ENCODE peak calls at places on chromosomes 2 and 18, in five cellular contexts. One of them, this sample, is unnamed.

GRCh38 chr2:221997683-221998082 is 301.1 kb downstream of the PAX3 start:
- DNase-seq in progenitor cell of endocrine pancreas: no peak
- DNase-seq in cardiac muscle cell: no peak
- DNase-seq in Peyer's patch: no peak
- DNase-seq in hepatocyte: no peak
- DNase-seq in this sample: no peak

GRCh38 chr2:7915302-7916200 is 766.3 kb upstream of the ID2 start:
- DNase-seq in progenitor cell of endocrine pancreas: no peak
- DNase-seq in cardiac muscle cell: peak; percentile 25
- DNase-seq in Peyer's patch: no peak
- DNase-seq in hepatocyte: peak; percentile 13
- DNase-seq in this sample: no peak

GRCh38 chr2:209141142-209141541 is 282.7 kb upstream of the MAP2 start:
- DNase-seq in progenitor cell of endocrine pancreas: no peak
- DNase-seq in cardiac muscle cell: no peak
- DNase-seq in Peyer's patch: no peak
- DNase-seq in hepatocyte: no peak
- DNase-seq in this sample: no peak

GRCh38 chr18:6249110-6249680 is 165.5 kb downstream of the L3MBTL4 start:
- DNase-seq in progenitor cell of endocrine pancreas: no peak
- DNase-seq in cardiac muscle cell: no peak
- DNase-seq in Peyer's patch: no peak
- DNase-seq in hepatocyte: no peak
- DNase-seq in this sample: no peak

GRCh38 chr18:65735166-65735565 is 15.6 kb upstream of the CDH7 start:
- DNase-seq in progenitor cell of endocrine pancreas: no peak
- DNase-seq in cardiac muscle cell: no peak
- DNase-seq in Peyer's patch: no peak
- DNase-seq in hepatocyte: no peak
- DNase-seq in this sample: no peak

GRCh38 chr2:9800975-9801723 is 42.1 kb upstream of the TAF1B start:
- DNase-seq in progenitor cell of endocrine pancreas: no peak
- DNase-seq in cardiac muscle cell: no peak
- DNase-seq in Peyer's patch: peak; percentile 65
- DNase-seq in hepatocyte: no peak
- DNase-seq in this sample: no peak

GRCh38 chr2:45685299-45685698 is 33.8 kb downstream of the PRKCE start:
- DNase-seq in progenitor cell of endocrine pancreas: no peak
- DNase-seq in cardiac muscle cell: no peak
- DNase-seq in Peyer's patch: no peak
- DNase-seq in hepatocyte: no peak
- DNase-seq in this sample: no peak

GRCh38 chr2:47237375-47238357 is 82.6 kb upstream of the STPG4 start:
- DNase-seq in progenitor cell of endocrine pancreas: no peak
- DNase-seq in cardiac muscle cell: no peak
- DNase-seq in Peyer's patch: no peak
- DNase-seq in hepatocyte: peak; percentile 6
- DNase-seq in this sample: no peak

GRCh38 chr18:55465313-55465712 is 122.7 kb downstream of the TCF4 start:
- DNase-seq in progenitor cell of endocrine pancreas: no peak
- DNase-seq in cardiac muscle cell: no peak
- DNase-seq in Peyer's patch: no peak
- DNase-seq in hepatocyte: no peak
- DNase-seq in this sample: no peak

GRCh38 chr2:180872256-180872655 is 108.1 kb upstream of the UBE2E3 start:
- DNase-seq in progenitor cell of endocrine pancreas: no peak
- DNase-seq in cardiac muscle cell: no peak
- DNase-seq in Peyer's patch: no peak
- DNase-seq in hepatocyte: no peak
- DNase-seq in this sample: no peak

GRCh38 chr2:126761981-126762878 is 106.3 kb downstream of the GYPC start:
- DNase-seq in progenitor cell of endocrine pancreas: no peak
- DNase-seq in cardiac muscle cell: no peak
- DNase-seq in Peyer's patch: peak; percentile 44
- DNase-seq in hepatocyte: no peak
- DNase-seq in this sample: no peak

GRCh38 chr2:68837164-68837860 is 33.9 kb downstream of the BMP10 start:
- DNase-seq in progenitor cell of endocrine pancreas: peak; percentile 49
- DNase-seq in cardiac muscle cell: peak; percentile 77
- DNase-seq in Peyer's patch: peak; percentile 91
- DNase-seq in hepatocyte: peak; percentile 75
- DNase-seq in this sample: peak; percentile 84

GRCh38 chr2:46887028-46887885 is 28.3 kb downstream of the MCFD2 start:
- DNase-seq in progenitor cell of endocrine pancreas: no peak
- DNase-seq in cardiac muscle cell: no peak
- DNase-seq in Peyer's patch: peak; percentile 5
- DNase-seq in hepatocyte: no peak
- DNase-seq in this sample: no peak

GRCh38 chr2:29146197-29146596 is 31.0 kb downstream of the CLIP4 start:
- DNase-seq in progenitor cell of endocrine pancreas: no peak
- DNase-seq in cardiac muscle cell: no peak
- DNase-seq in Peyer's patch: no peak
- DNase-seq in hepatocyte: no peak
- DNase-seq in this sample: no peak

GRCh38 chr2:187459242-187459641 is 11.2 kb upstream of the CALCRL start:
- DNase-seq in progenitor cell of endocrine pancreas: no peak
- DNase-seq in cardiac muscle cell: no peak
- DNase-seq in Peyer's patch: no peak
- DNase-seq in hepatocyte: no peak
- DNase-seq in this sample: no peak

GRCh38 chr2:219186754-219187456 is 8.8 kb downstream of the RETREG2 start:
- DNase-seq in progenitor cell of endocrine pancreas: no peak
- DNase-seq in cardiac muscle cell: no peak
- DNase-seq in Peyer's patch: peak; percentile 19
- DNase-seq in hepatocyte: no peak
- DNase-seq in this sample: no peak

GRCh38 chr2:108570416-108570815 is 36.1 kb downstream of the LIMS1 start:
- DNase-seq in progenitor cell of endocrine pancreas: no peak
- DNase-seq in cardiac muscle cell: no peak
- DNase-seq in Peyer's patch: no peak
- DNase-seq in hepatocyte: peak; percentile 60
- DNase-seq in this sample: no peak

GRCh38 chr18:28177828-28178635 is 1.1 kb upstream of the CDH2 start:
- DNase-seq in progenitor cell of endocrine pancreas: peak; percentile 78
- DNase-seq in cardiac muscle cell: peak; percentile 89
- DNase-seq in Peyer's patch: no peak
- DNase-seq in hepatocyte: peak; percentile 82
- DNase-seq in this sample: peak; percentile 79

GRCh38 chr18:61765097-61765496 is 127.7 kb downstream of the RNF152 start:
- DNase-seq in progenitor cell of endocrine pancreas: no peak
- DNase-seq in cardiac muscle cell: peak; percentile 56
- DNase-seq in Peyer's patch: no peak
- DNase-seq in hepatocyte: no peak
- DNase-seq in this sample: no peak

GRCh38 chr2:237345891-237346640 is 67.9 kb downstream of the COL6A3 start:
- DNase-seq in progenitor cell of endocrine pancreas: no peak
- DNase-seq in cardiac muscle cell: no peak
- DNase-seq in Peyer's patch: no peak
- DNase-seq in hepatocyte: no peak
- DNase-seq in this sample: no peak

DNA sequence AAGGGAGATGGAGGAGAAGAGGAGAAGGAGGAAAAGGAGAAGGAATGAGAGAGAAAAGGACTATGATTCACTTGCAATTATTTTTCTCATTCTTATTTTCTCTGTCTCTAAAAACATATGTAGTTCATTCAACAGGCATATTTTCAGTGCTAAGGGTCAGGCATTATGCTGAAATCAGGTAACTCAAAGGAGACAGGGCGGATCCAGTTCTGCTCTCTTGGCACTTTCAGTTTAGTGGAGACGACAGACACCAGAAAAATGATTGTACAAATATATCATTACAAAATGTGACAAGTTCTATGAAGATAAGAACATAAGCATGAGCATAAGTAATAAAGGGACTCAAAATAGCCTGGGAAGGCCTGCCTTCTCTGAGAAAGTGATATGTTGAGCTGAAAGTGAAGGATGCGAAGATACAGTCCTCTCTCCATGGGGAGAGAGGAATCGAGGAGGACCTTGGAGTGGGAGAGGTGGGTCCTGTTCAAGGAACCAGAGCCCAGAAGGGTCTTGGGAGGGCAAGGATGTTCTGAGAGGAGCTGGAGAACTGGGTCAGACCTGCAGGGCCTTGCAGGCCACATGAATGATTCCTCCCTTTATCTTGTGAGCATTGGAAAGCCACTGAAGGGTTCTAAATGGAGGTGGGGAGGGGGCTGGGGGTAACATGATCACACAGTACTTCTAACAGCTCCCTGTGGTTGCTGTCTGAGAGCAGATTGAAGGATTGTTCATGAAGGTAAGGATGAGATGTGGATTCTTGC is 58.6 kb upstream of the TMEM17 start:
- DNase-seq in progenitor cell of endocrine pancreas: no peak
- DNase-seq in cardiac muscle cell: no peak
- DNase-seq in Peyer's patch: no peak
- DNase-seq in hepatocyte: no peak
- DNase-seq in this sample: no peak
- TF ChIP-seq CTCF in progenitor cell of endocrine pancreas: no peak
- TF ChIP-seq CTCF in cardiac muscle cell: no peak
- TF ChIP-seq CTCF in Peyer's patch: no peak
- TF ChIP-seq CTCF in hepatocyte: no peak
- TF ChIP-seq CTCF in this sample: no peak

GRCh38 chr2:60976875-60977561 is 40.5 kb upstream of the PEX13 start:
- DNase-seq in progenitor cell of endocrine pancreas: no peak
- DNase-seq in cardiac muscle cell: no peak
- DNase-seq in Peyer's patch: no peak
- DNase-seq in hepatocyte: no peak
- DNase-seq in this sample: no peak

GRCh38 chr2:60977562-60977895 is 40.0 kb upstream of the PEX13 start:
- DNase-seq in progenitor cell of endocrine pancreas: no peak
- DNase-seq in cardiac muscle cell: no peak
- DNase-seq in Peyer's patch: no peak
- DNase-seq in hepatocyte: no peak
- DNase-seq in this sample: no peak

GRCh38 chr2:60973705-60974104 is 43.8 kb upstream of the PEX13 start:
- DNase-seq in progenitor cell of endocrine pancreas: no peak
- DNase-seq in cardiac muscle cell: no peak
- DNase-seq in Peyer's patch: no peak
- DNase-seq in hepatocyte: no peak
- DNase-seq in this sample: no peak

GRCh38 chr2:60974652-60975051 is 42.9 kb upstream of the PEX13 start:
- DNase-seq in progenitor cell of endocrine pancreas: no peak
- DNase-seq in cardiac muscle cell: no peak
- DNase-seq in Peyer's patch: no peak
- DNase-seq in hepatocyte: no peak
- DNase-seq in this sample: no peak

DNA sequence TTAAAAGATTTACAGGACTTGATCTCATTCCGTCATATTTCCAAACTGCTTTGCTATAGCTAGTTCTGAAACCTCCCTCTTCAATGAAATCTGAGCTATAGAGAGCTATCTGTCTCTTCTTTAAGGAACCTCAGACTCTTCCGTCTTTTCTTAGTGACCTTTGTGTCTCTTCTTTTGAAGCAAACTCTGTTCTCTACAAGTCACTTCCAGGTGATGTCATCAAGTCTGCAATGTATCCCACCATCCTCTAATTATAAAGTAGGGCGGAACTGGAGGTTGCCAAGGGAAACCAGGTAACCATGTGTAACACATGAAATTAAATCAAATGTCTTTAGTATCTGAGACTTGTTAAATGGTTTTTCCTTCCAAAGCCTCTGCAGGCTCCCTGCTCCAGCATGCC is 41.2 kb upstream of the PEX13 start:
- DNase-seq in progenitor cell of endocrine pancreas: no peak
- DNase-seq in cardiac muscle cell: no peak
- DNase-seq in Peyer's patch: no peak
- DNase-seq in hepatocyte: no peak
- DNase-seq in this sample: no peak
- TF ChIP-seq CTCF in progenitor cell of endocrine pancreas: no peak
- TF ChIP-seq CTCF in cardiac muscle cell: no peak
- TF ChIP-seq CTCF in Peyer's patch: no peak
- TF ChIP-seq CTCF in hepatocyte: no peak
- TF ChIP-seq CTCF in this sample: no peak

DNA sequence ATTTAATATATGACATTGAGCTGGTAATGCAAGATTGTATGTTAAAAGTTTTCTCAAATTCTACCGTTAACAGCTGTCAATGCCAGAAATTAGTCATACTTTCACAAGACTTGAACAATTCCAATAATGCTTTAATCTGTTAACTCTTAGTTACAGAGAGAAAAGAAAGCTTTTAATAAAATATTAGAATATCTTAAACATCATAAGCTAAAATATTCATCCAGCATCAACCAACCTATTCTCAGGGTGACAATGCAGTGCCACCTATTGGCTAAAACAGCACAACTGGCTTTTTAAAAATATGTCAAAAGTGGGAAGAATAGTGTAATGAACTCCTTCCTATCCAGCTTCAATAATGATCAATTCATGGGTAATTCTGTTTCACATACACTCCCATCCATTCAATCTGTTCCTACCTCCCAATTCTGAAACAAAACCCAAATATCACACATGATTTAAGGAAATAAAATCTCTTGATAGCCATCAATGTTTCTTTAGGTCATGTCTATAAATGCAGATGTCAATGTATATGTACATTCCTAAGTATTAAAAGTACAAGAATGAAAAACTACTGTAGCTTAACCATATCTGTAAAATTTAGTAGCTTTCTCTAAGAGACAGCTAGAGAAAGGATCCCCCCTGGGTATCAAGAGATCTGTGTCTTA is 79.8 kb upstream of the CCDC141 start:
- DNase-seq in progenitor cell of endocrine pancreas: no peak
- DNase-seq in cardiac muscle cell: peak; percentile 19
- DNase-seq in Peyer's patch: no peak
- DNase-seq in hepatocyte: peak; percentile 12
- DNase-seq in this sample: no peak
- TF ChIP-seq CTCF in progenitor cell of endocrine pancreas: peak; percentile 66
- TF ChIP-seq CTCF in cardiac muscle cell: peak; percentile 69
- TF ChIP-seq CTCF in Peyer's patch: peak; percentile 51
- TF ChIP-seq CTCF in hepatocyte: peak; percentile 66
- TF ChIP-seq CTCF in this sample: no peak

GRCh38 chr2:174527959-174528358 is 41.1 kb upstream of the GPR155 start:
- DNase-seq in progenitor cell of endocrine pancreas: no peak
- DNase-seq in cardiac muscle cell: no peak
- DNase-seq in Peyer's patch: no peak
- DNase-seq in hepatocyte: no peak
- DNase-seq in this sample: no peak

GRCh38 chr2:174518397-174518796 is 31.6 kb upstream of the GPR155 start:
- DNase-seq in progenitor cell of endocrine pancreas: no peak
- DNase-seq in cardiac muscle cell: no peak
- DNase-seq in Peyer's patch: no peak
- DNase-seq in hepatocyte: no peak
- DNase-seq in this sample: no peak

GRCh38 chr2:174527101-174527721 is 40.4 kb upstream of the GPR155 start:
- DNase-seq in progenitor cell of endocrine pancreas: no peak
- DNase-seq in cardiac muscle cell: no peak
- DNase-seq in Peyer's patch: no peak
- DNase-seq in hepatocyte: no peak
- DNase-seq in this sample: no peak

GRCh38 chr2:174524525-174524924 is 37.7 kb upstream of the GPR155 start:
- DNase-seq in progenitor cell of endocrine pancreas: no peak
- DNase-seq in cardiac muscle cell: no peak
- DNase-seq in Peyer's patch: no peak
- DNase-seq in hepatocyte: no peak
- DNase-seq in this sample: no peak

DNA sequence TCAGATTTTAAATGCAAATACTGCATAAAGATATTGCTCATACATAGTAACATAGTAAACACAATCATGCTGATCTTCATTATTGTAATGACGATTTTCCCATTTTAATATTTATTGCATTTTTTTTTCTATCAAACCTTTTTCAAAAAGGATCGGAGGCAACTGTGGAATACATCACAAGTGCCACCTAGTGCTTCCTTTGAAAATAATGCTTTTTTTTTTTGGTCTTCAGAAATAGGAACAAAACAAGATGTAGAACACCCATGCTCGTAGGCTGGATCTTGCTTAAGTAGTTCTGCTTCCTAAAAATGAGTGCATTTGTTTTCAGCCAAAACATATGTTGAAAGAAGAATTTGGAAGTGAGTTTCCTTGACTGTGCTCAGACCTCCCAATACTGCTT is 35.7 kb upstream of the GPR155 start:
- DNase-seq in progenitor cell of endocrine pancreas: no peak
- DNase-seq in cardiac muscle cell: no peak
- DNase-seq in Peyer's patch: no peak
- DNase-seq in hepatocyte: no peak
- DNase-seq in this sample: no peak
- TF ChIP-seq CTCF in progenitor cell of endocrine pancreas: peak; percentile 35
- TF ChIP-seq CTCF in cardiac muscle cell: peak; percentile 30
- TF ChIP-seq CTCF in Peyer's patch: peak; percentile 39
- TF ChIP-seq CTCF in hepatocyte: peak; percentile 45
- TF ChIP-seq CTCF in this sample: no peak